ENCODE peak calls at places on chromosome 18, in seven cellular contexts. V, P, E, D, M, K and Q are unnamed samples.

GRCh38 chr18:79485788-79486355 is 90.1 kb downstream of the NFATC1 start:
- DNase-seq in V (no peak), P (no peak), E (no peak), D (no peak), M (no peak), K (no peak), Q (no peak)

GRCh38 chr18:78948221-78948620 is 31.4 kb upstream of the SALL3 start:
- DNase-seq in V (no peak), P (no peak), E (no peak), D (no peak), M (no peak), K (no peak), Q (no peak)

GRCh38 chr18:58466636-58467205 is 162.2 kb downstream of the ALPK2 start:
- DNase-seq in V (no peak), P (no peak), E (no peak), D (no peak), M (no peak), K (no peak), Q (no peak)

GRCh38 chr18:57432118-57432517 is 3.1 kb upstream of the ONECUT2 start:
- DNase-seq in V (no peak), P (no peak), E (no peak), D (no peak), M (no peak), K (no peak), Q (no peak)

GRCh38 chr18:3649559-3650426 is 199.8 kb downstream of the TGIF1 start:
- DNase-seq in V (no peak), P (peak), E (no peak), D (no peak), M (no peak), K (no peak), Q (no peak)

GRCh38 chr18:8117008-8117376 is 492.2 kb upstream of the RAB12 start:
- DNase-seq in V (no peak), P (no peak), E (no peak), D (no peak), M (no peak), K (no peak), Q (no peak)

GRCh38 chr18:68822926-68823325 is 25.0 kb downstream of the CCDC102B start:
- DNase-seq in V (no peak), P (no peak), E (no peak), D (no peak), M (no peak), K (no peak), Q (no peak)

GRCh38 chr18:30970201-30970816 is 72.2 kb downstream of the DSC3 start:
- DNase-seq in V (no peak), P (peak), E (no peak), D (peak), M (no peak), K (no peak), Q (peak)

GRCh38 chr18:51447351-51447896 is 249.9 kb upstream of the MEX3C start:
- DNase-seq in V (no peak), P (no peak), E (no peak), D (no peak), M (no peak), K (no peak), Q (peak)

GRCh38 chr18:51039138-51040112 is 9.4 kb downstream of the SMAD4 start:
- DNase-seq in V (peak), P (no peak), E (peak), D (no peak), M (no peak), K (no peak), Q (no peak)

GRCh38 chr18:1648715-1649114 is 744.0 kb downstream of the ADCYAP1 start:
- DNase-seq in V (no peak), P (no peak), E (no peak), D (no peak), M (no peak), K (no peak), Q (no peak)

GRCh38 chr18:48824231-48824970 is 126.4 kb downstream of the SMAD7 start:
- DNase-seq in V (no peak), P (no peak), E (no peak), D (no peak), M (no peak), K (no peak), Q (no peak)

GRCh38 chr18:55236150-55236931 is 277.1 kb upstream of the CCDC68 start:
- DNase-seq in V (no peak), P (no peak), E (no peak), D (no peak), M (no peak), K (no peak), Q (no peak)

GRCh38 chr18:46152808-46153617 is 48.8 kb downstream of the HAUS1 start:
- DNase-seq in V (peak), P (no peak), E (peak), D (no peak), M (no peak), K (no peak), Q (no peak)

GRCh38 chr18:2914185-2914584 is 67.4 kb downstream of the EMILIN2 start:
- DNase-seq in V (no peak), P (no peak), E (no peak), D (no peak), M (no peak), K (no peak), Q (no peak)

GRCh38 chr18:78904179-78904531 is 75.5 kb upstream of the SALL3 start:
- DNase-seq in V (no peak), P (no peak), E (no peak), D (no peak), M (no peak), K (no peak), Q (no peak)

GRCh38 chr18:10935588-10935987 is 213.8 kb downstream of the PIEZO2 start:
- DNase-seq in V (no peak), P (no peak), E (no peak), D (no peak), M (no peak), K (no peak), Q (no peak)

GRCh38 chr18:50268022-50268747 is 1.9 kb upstream of the CFAP53 start:
- DNase-seq in V (peak), P (no peak), E (no peak), D (no peak), M (peak), K (peak), Q (peak)

GRCh38 chr18:45997689-45998088 is 30.6 kb upstream of the EPG5 start:
- DNase-seq in V (no peak), P (no peak), E (no peak), D (no peak), M (no peak), K (no peak), Q (no peak)

GRCh38 chr18:63924551-63924950 is 16.8 kb downstream of the SERPINB10 start:
- DNase-seq in V (no peak), P (no peak), E (no peak), D (no peak), M (no peak), K (no peak), Q (no peak)

GRCh38 chr18:74899554-74899953 is 301.9 kb downstream of the ZNF407 start:
- DNase-seq in V (no peak), P (no peak), E (no peak), D (no peak), M (no peak), K (no peak), Q (no peak)

GRCh38 chr18:44819944-44820510 is 139.3 kb downstream of the SETBP1 start:
- DNase-seq in V (no peak), P (no peak), E (no peak), D (no peak), M (no peak), K (no peak), Q (no peak)

GRCh38 chr18:28802546-28802945 is 625.6 kb upstream of the CDH2 start:
- DNase-seq in V (no peak), P (no peak), E (no peak), D (no peak), M (no peak), K (no peak), Q (no peak)
- TF ChIP-seq JUND in V (peak), P (no peak), E (no peak), D (no peak), M (no peak), K (no peak), Q (no peak)

GRCh38 chr18:12371590-12371989 is 5.4 kb downstream of the AFG3L2 start:
- DNase-seq in V (no peak), P (no peak), E (no peak), D (no peak), M (no peak), K (no peak), Q (no peak)

GRCh38 chr18:12366794-12367193 is 10.2 kb downstream of the AFG3L2 start:
- DNase-seq in V (no peak), P (no peak), E (no peak), D (no peak), M (no peak), K (no peak), Q (no peak)

GRCh38 chr18:12372406-12372805 is 4.6 kb downstream of the AFG3L2 start:
- DNase-seq in V (no peak), P (no peak), E (no peak), D (no peak), M (no peak), K (no peak), Q (no peak)

GRCh38 chr18:12366379-12366778 is 10.6 kb downstream of the AFG3L2 start:
- DNase-seq in V (no peak), P (no peak), E (no peak), D (no peak), M (no peak), K (no peak), Q (no peak)

GRCh38 chr18:12369211-12369610 is 7.8 kb downstream of the AFG3L2 start:
- DNase-seq in V (no peak), P (no peak), E (no peak), D (no peak), M (no peak), K (no peak), Q (no peak)
- TF ChIP-seq JUND in V (no peak), P (no peak), E (no peak), D (no peak), M (no peak), K (no peak), Q (no peak)

GRCh38 chr18:23545247-23545789 is 41.0 kb downstream of the NPC1 start:
- DNase-seq in V (no peak), P (peak), E (no peak), D (no peak), M (no peak), K (no peak), Q (no peak)
- TF ChIP-seq JUND in V (no peak), P (no peak), E (no peak), D (no peak), M (no peak), K (no peak), Q (no peak)

GRCh38 chr18:26506012-26506411 is 42.3 kb downstream of the KCTD1 start:
- DNase-seq in V (no peak), P (no peak), E (no peak), D (no peak), M (no peak), K (no peak), Q (no peak)

GRCh38 chr18:26502834-26503233 is 45.5 kb downstream of the KCTD1 start:
- DNase-seq in V (no peak), P (no peak), E (no peak), D (no peak), M (no peak), K (no peak), Q (no peak)

GRCh38 chr18:26497881-26498280 is 50.5 kb downstream of the KCTD1 start:
- DNase-seq in V (no peak), P (no peak), E (no peak), D (no peak), M (no peak), K (no peak), Q (no peak)

GRCh38 chr18:26504831-26505230 is 43.5 kb downstream of the KCTD1 start:
- DNase-seq in V (no peak), P (no peak), E (no peak), D (no peak), M (no peak), K (no peak), Q (no peak)

DNA sequence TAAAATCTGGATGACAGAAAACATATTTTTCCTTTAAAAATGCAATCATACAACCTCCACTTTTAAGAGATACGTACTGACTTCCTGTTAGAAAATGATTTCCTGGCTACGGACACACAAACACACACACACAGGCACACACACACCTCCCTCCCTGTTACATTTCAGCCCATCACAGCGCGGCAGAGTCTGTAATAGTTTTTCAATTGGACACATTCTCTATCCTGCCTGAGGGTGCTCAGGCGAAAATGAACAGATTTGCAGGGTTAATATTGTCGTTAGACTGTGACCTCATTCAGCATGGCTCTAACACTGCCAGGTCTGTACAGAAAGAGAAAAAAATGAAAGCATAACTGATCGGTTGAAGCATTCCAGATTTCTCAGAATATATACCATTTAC is 45.0 kb downstream of the KCTD1 start:
- DNase-seq in V (peak), P (no peak), E (no peak), D (no peak), M (no peak), K (no peak), Q (no peak)
- TF ChIP-seq JUND in V (no peak), P (no peak), E (no peak), D (no peak), M (no peak), K (no peak), Q (no peak)